ENCODE peak calls at places on chromosomes 2 and 18, in seven cellular contexts. One of them, this sample, is unnamed.

GRCh38 chr2:201984800-201985525 is 48.7 kb upstream of the FZD7 start:
- DNase-seq in choroid plexus epithelial cell: no peak
- DNase-seq in SJSA1: no peak
- DNase-seq in OCI-LY7: no peak
- DNase-seq in T-helper 9 cell: no peak
- DNase-seq in right cardiac atrium: peak; percentile 63
- DNase-seq in amygdala: peak; percentile 80
- DNase-seq in this sample: peak; percentile 98

GRCh38 chr2:44639399-44639798 is 277.7 kb downstream of the CAMKMT start:
- DNase-seq in choroid plexus epithelial cell: no peak
- DNase-seq in SJSA1: no peak
- DNase-seq in OCI-LY7: no peak
- DNase-seq in T-helper 9 cell: no peak
- DNase-seq in right cardiac atrium: no peak
- DNase-seq in amygdala: no peak
- DNase-seq in this sample: no peak

GRCh38 chr2:145235312-145235711 is 715.4 kb upstream of the ZEB2 start:
- DNase-seq in choroid plexus epithelial cell: no peak
- DNase-seq in SJSA1: no peak
- DNase-seq in OCI-LY7: no peak
- DNase-seq in T-helper 9 cell: no peak
- DNase-seq in right cardiac atrium: no peak
- DNase-seq in amygdala: no peak
- DNase-seq in this sample: no peak

GRCh38 chr18:80154293-80154692 is 45.2 kb downstream of the ADNP2 start:
- DNase-seq in choroid plexus epithelial cell: peak; percentile 46
- DNase-seq in SJSA1: no peak
- DNase-seq in OCI-LY7: peak; percentile 36
- DNase-seq in T-helper 9 cell: no peak
- DNase-seq in right cardiac atrium: no peak
- DNase-seq in amygdala: no peak
- DNase-seq in this sample: no peak

GRCh38 chr2:197973772-197974171 is 169.4 kb downstream of the PLCL1 start:
- DNase-seq in choroid plexus epithelial cell: no peak
- DNase-seq in SJSA1: no peak
- DNase-seq in OCI-LY7: no peak
- DNase-seq in T-helper 9 cell: no peak
- DNase-seq in right cardiac atrium: no peak
- DNase-seq in amygdala: no peak
- DNase-seq in this sample: no peak

GRCh38 chr2:197813093-197813787 is 8.8 kb downstream of the PLCL1 start:
- DNase-seq in choroid plexus epithelial cell: peak; percentile 66
- DNase-seq in SJSA1: no peak
- DNase-seq in OCI-LY7: peak; percentile 28
- DNase-seq in T-helper 9 cell: no peak
- DNase-seq in right cardiac atrium: no peak
- DNase-seq in amygdala: no peak
- DNase-seq in this sample: no peak

GRCh38 chr2:175154670-175155082 is 13.3 kb downstream of the ATF2 start:
- DNase-seq in choroid plexus epithelial cell: peak; percentile 82
- DNase-seq in SJSA1: peak; percentile 82
- DNase-seq in OCI-LY7: no peak
- DNase-seq in T-helper 9 cell: no peak
- DNase-seq in right cardiac atrium: no peak
- DNase-seq in amygdala: no peak
- DNase-seq in this sample: peak; percentile 30

GRCh38 chr2:108288534-108289106 is at the start of gene SULT1C2:
- DNase-seq in choroid plexus epithelial cell: peak; percentile 100
- DNase-seq in SJSA1: no peak
- DNase-seq in OCI-LY7: no peak
- DNase-seq in T-helper 9 cell: no peak
- DNase-seq in right cardiac atrium: no peak
- DNase-seq in amygdala: no peak
- DNase-seq in this sample: peak; percentile 74

GRCh38 chr18:2997846-2998599 is 14.9 kb downstream of the LPIN2 start:
- DNase-seq in choroid plexus epithelial cell: no peak
- DNase-seq in SJSA1: no peak
- DNase-seq in OCI-LY7: no peak
- DNase-seq in T-helper 9 cell: no peak
- DNase-seq in right cardiac atrium: no peak
- DNase-seq in amygdala: no peak
- DNase-seq in this sample: peak; percentile 72

GRCh38 chr2:17930773-17931172 is 52.3 kb downstream of the KCNS3 start:
- DNase-seq in choroid plexus epithelial cell: no peak
- DNase-seq in SJSA1: no peak
- DNase-seq in OCI-LY7: no peak
- DNase-seq in T-helper 9 cell: no peak
- DNase-seq in right cardiac atrium: no peak
- DNase-seq in amygdala: no peak
- DNase-seq in this sample: no peak

GRCh38 chr18:58180738-58181353 is 136.8 kb downstream of the NEDD4L start:
- DNase-seq in choroid plexus epithelial cell: peak; percentile 69
- DNase-seq in SJSA1: peak; percentile 51
- DNase-seq in OCI-LY7: peak; percentile 35
- DNase-seq in T-helper 9 cell: peak; percentile 41
- DNase-seq in right cardiac atrium: no peak
- DNase-seq in amygdala: no peak
- DNase-seq in this sample: peak; percentile 17

GRCh38 chr18:74682998-74683311 is 85.3 kb downstream of the ZNF407 start:
- DNase-seq in choroid plexus epithelial cell: peak; percentile 16
- DNase-seq in SJSA1: peak; percentile 22
- DNase-seq in OCI-LY7: no peak
- DNase-seq in T-helper 9 cell: no peak
- DNase-seq in right cardiac atrium: no peak
- DNase-seq in amygdala: no peak
- DNase-seq in this sample: no peak

GRCh38 chr2:201955702-201956141 is 77.9 kb upstream of the FZD7 start:
- DNase-seq in choroid plexus epithelial cell: no peak
- DNase-seq in SJSA1: no peak
- DNase-seq in OCI-LY7: no peak
- DNase-seq in T-helper 9 cell: no peak
- DNase-seq in right cardiac atrium: peak; percentile 78
- DNase-seq in amygdala: no peak
- DNase-seq in this sample: no peak

GRCh38 chr2:241421330-241421729 is 65.2 kb downstream of the FARP2 start:
- DNase-seq in choroid plexus epithelial cell: no peak
- DNase-seq in SJSA1: no peak
- DNase-seq in OCI-LY7: no peak
- DNase-seq in T-helper 9 cell: no peak
- DNase-seq in right cardiac atrium: no peak
- DNase-seq in amygdala: no peak
- DNase-seq in this sample: no peak

GRCh38 chr18:56252456-56252855 is 385.9 kb downstream of the TXNL1 start:
- DNase-seq in choroid plexus epithelial cell: no peak
- DNase-seq in SJSA1: peak; percentile 79
- DNase-seq in OCI-LY7: no peak
- DNase-seq in T-helper 9 cell: no peak
- DNase-seq in right cardiac atrium: no peak
- DNase-seq in amygdala: no peak
- DNase-seq in this sample: no peak

GRCh38 chr2:84880645-84881521 is at the start of gene TRABD2A:
- DNase-seq in choroid plexus epithelial cell: no peak
- DNase-seq in SJSA1: peak; percentile 59
- DNase-seq in OCI-LY7: no peak
- DNase-seq in T-helper 9 cell: peak; percentile 39
- DNase-seq in right cardiac atrium: no peak
- DNase-seq in amygdala: no peak
- DNase-seq in this sample: no peak

GRCh38 chr18:58579561-58580047 is 49.3 kb downstream of the ALPK2 start:
- DNase-seq in choroid plexus epithelial cell: peak; percentile 84
- DNase-seq in SJSA1: peak; percentile 73
- DNase-seq in OCI-LY7: no peak
- DNase-seq in T-helper 9 cell: no peak
- DNase-seq in right cardiac atrium: no peak
- DNase-seq in amygdala: no peak
- DNase-seq in this sample: no peak

GRCh38 chr18:32049393-32050161 is 31.0 kb downstream of the RNF125 start:
- DNase-seq in choroid plexus epithelial cell: no peak
- DNase-seq in SJSA1: no peak
- DNase-seq in OCI-LY7: peak; percentile 22
- DNase-seq in T-helper 9 cell: peak; percentile 26
- DNase-seq in right cardiac atrium: peak; percentile 74
- DNase-seq in amygdala: peak; percentile 14
- DNase-seq in this sample: no peak

GRCh38 chr2:71850306-71850801 is 297.3 kb downstream of the CYP26B1 start:
- DNase-seq in choroid plexus epithelial cell: no peak
- DNase-seq in SJSA1: no peak
- DNase-seq in OCI-LY7: no peak
- DNase-seq in T-helper 9 cell: no peak
- DNase-seq in right cardiac atrium: peak; percentile 90
- DNase-seq in amygdala: no peak
- DNase-seq in this sample: no peak

GRCh38 chr2:227324671-227325055 is 388 bp upstream of the MFF start:
- DNase-seq in choroid plexus epithelial cell: peak; percentile 42
- DNase-seq in SJSA1: no peak
- DNase-seq in OCI-LY7: no peak
- DNase-seq in T-helper 9 cell: no peak
- DNase-seq in right cardiac atrium: no peak
- DNase-seq in amygdala: peak; percentile 62
- DNase-seq in this sample: no peak

GRCh38 chr2:157746234-157746950 is 117.7 kb upstream of the ACVR1C start:
- DNase-seq in choroid plexus epithelial cell: peak; percentile 89
- DNase-seq in SJSA1: peak; percentile 25
- DNase-seq in OCI-LY7: no peak
- DNase-seq in T-helper 9 cell: no peak
- DNase-seq in right cardiac atrium: no peak
- DNase-seq in amygdala: no peak
- DNase-seq in this sample: no peak

GRCh38 chr2:215535726-215536125 is 99.9 kb upstream of the FN1 start:
- DNase-seq in choroid plexus epithelial cell: peak; percentile 55
- DNase-seq in SJSA1: peak; percentile 47
- DNase-seq in OCI-LY7: no peak
- DNase-seq in T-helper 9 cell: no peak
- DNase-seq in right cardiac atrium: no peak
- DNase-seq in amygdala: no peak
- DNase-seq in this sample: no peak

GRCh38 chr2:132416080-132416911 is at the start of gene GPR39:
- DNase-seq in choroid plexus epithelial cell: peak; percentile 96
- DNase-seq in SJSA1: peak; percentile 97
- DNase-seq in OCI-LY7: no peak
- DNase-seq in T-helper 9 cell: no peak
- DNase-seq in right cardiac atrium: peak; percentile 75
- DNase-seq in amygdala: no peak
- DNase-seq in this sample: peak; percentile 51

GRCh38 chr2:190987116-190987515 is 26.9 kb downstream of the STAT1 start:
- DNase-seq in choroid plexus epithelial cell: no peak
- DNase-seq in SJSA1: no peak
- DNase-seq in OCI-LY7: no peak
- DNase-seq in T-helper 9 cell: no peak
- DNase-seq in right cardiac atrium: no peak
- DNase-seq in amygdala: no peak
- DNase-seq in this sample: no peak

GRCh38 chr2:208373460-208374089 is 33.0 kb upstream of the PTH2R start:
- DNase-seq in choroid plexus epithelial cell: peak; percentile 74
- DNase-seq in SJSA1: peak; percentile 26
- DNase-seq in OCI-LY7: peak; percentile 54
- DNase-seq in T-helper 9 cell: no peak
- DNase-seq in right cardiac atrium: no peak
- DNase-seq in amygdala: peak; percentile 23
- DNase-seq in this sample: peak; percentile 35

GRCh38 chr2:1727796-1728474 is 16.4 kb downstream of the PXDN start:
- DNase-seq in choroid plexus epithelial cell: no peak
- DNase-seq in SJSA1: no peak
- DNase-seq in OCI-LY7: no peak
- DNase-seq in T-helper 9 cell: no peak
- DNase-seq in right cardiac atrium: peak; percentile 30
- DNase-seq in amygdala: no peak
- DNase-seq in this sample: no peak

GRCh38 chr2:196335238-196335637 is 163.9 kb upstream of the STK17B start:
- DNase-seq in choroid plexus epithelial cell: peak; percentile 39
- DNase-seq in SJSA1: peak; percentile 85
- DNase-seq in OCI-LY7: no peak
- DNase-seq in T-helper 9 cell: no peak
- DNase-seq in right cardiac atrium: no peak
- DNase-seq in amygdala: no peak
- DNase-seq in this sample: no peak

GRCh38 chr18:44951748-44952147 is 271.1 kb downstream of the SETBP1 start:
- DNase-seq in choroid plexus epithelial cell: no peak
- DNase-seq in SJSA1: no peak
- DNase-seq in OCI-LY7: no peak
- DNase-seq in T-helper 9 cell: no peak
- DNase-seq in right cardiac atrium: no peak
- DNase-seq in amygdala: no peak
- DNase-seq in this sample: no peak

GRCh38 chr2:166900700-166901099 is 12.4 kb downstream of the XIRP2 start:
- DNase-seq in choroid plexus epithelial cell: peak; percentile 72
- DNase-seq in SJSA1: no peak
- DNase-seq in OCI-LY7: peak; percentile 1
- DNase-seq in T-helper 9 cell: no peak
- DNase-seq in right cardiac atrium: no peak
- DNase-seq in amygdala: no peak
- DNase-seq in this sample: peak; percentile 10

GRCh38 chr2:71730785-71731383 is 277.5 kb downstream of the DYSF start:
- DNase-seq in choroid plexus epithelial cell: no peak
- DNase-seq in SJSA1: no peak
- DNase-seq in OCI-LY7: no peak
- DNase-seq in T-helper 9 cell: no peak
- DNase-seq in right cardiac atrium: no peak
- DNase-seq in amygdala: no peak
- DNase-seq in this sample: no peak